ENCODE peak calls at places on chromosomes 12 and 14, in eight cellular contexts. R is stimulated activated naive B cell treated with anti-CD40 and anti-IgM and Interleukin-4, amounts not matched to agents 10 μg/mL and 1 μg/mL and 100 μg/mL, for 72 hours; M is stimulated activated naive CD8-positive, alpha-beta T cell treated with anti-CD3 and anti-CD28 coated beads, Interleukin-15, Interleukin-2, amounts not matched to agents 100 U/mL and 50 U/mL, for 24 hours; W is activated T-cell treated with anti-CD3 and anti-CD28 coated beads, Interleukin-2, amount 50 U/mL, for 4 hours; N is activated CD4-positive, CD25-positive, alpha-beta regulatory T cell treated with anti-CD3 and anti-CD28 coated beads, Interleukin-2, amount 50 U/mL, for 24 hours; G is left cardiac atrium; Y is pancreas; V is stimulated activated memory B cell treated with anti-CD40 and anti-IgM and Interleukin-4, amounts not matched to agents 10 μg/mL and 1 μg/mL and 100 μg/mL, for 72 hours. S is an unnamed sample.

GRCh38 chr14:90274808-90275454 is 18.6 kb downstream of the PSMC1 start:
- ATAC-seq in Y (peak), V (no peak), M (peak), W (peak), N (peak), G (no peak), R (no peak), S (peak)

GRCh38 chr14:101791919-101792572 is 30.5 kb downstream of the PPP2R5C start:
- ATAC-seq in M (peak), G (peak), V (no peak), R (peak), Y (peak), W (peak), N (peak), S (peak)

GRCh38 chr12:51362747-51363342 is 16.4 kb upstream of the CELA1 start:
- ATAC-seq in G (no peak), Y (no peak), V (no peak), N (no peak), R (no peak), W (no peak), M (no peak), S (no peak)

GRCh38 chr12:66741919-66742318 is 63.0 kb upstream of the GRIP1 start:
- ATAC-seq in Y (no peak), M (no peak), N (no peak), R (no peak), V (no peak), G (no peak), W (no peak), S (no peak)

GRCh38 chr14:99952039-99952438 is 113.2 kb upstream of the EVL start:
- ATAC-seq in N (no peak), Y (no peak), G (no peak), M (no peak), V (no peak), W (no peak), R (no peak), S (no peak)

GRCh38 chr12:26176725-26177124 is 18.6 kb upstream of the SSPN start:
- ATAC-seq in Y (no peak), W (no peak), V (no peak), R (no peak), N (no peak), M (no peak), G (no peak), S (no peak)

GRCh38 chr12:75900781-75901254 is 130.8 kb downstream of the PHLDA1 start:
- ATAC-seq in W (no peak), R (no peak), G (no peak), Y (no peak), V (no peak), N (no peak), M (no peak), S (no peak)

GRCh38 chr14:94361682-94362081 is 26.7 kb downstream of the SERPINA1 start:
- ATAC-seq in M (no peak), Y (no peak), W (no peak), V (no peak), G (no peak), R (no peak), N (no peak), S (no peak)

GRCh38 chr14:97762386-97762785 is 965.2 kb downstream of the VRK1 start:
- ATAC-seq in G (no peak), Y (no peak), N (no peak), W (no peak), M (no peak), V (no peak), R (no peak), S (no peak)

GRCh38 chr14:91138511-91139359 is 24.9 kb downstream of the DGLUCY start:
- ATAC-seq in V (no peak), Y (peak), G (no peak), N (peak), R (no peak), M (peak), W (peak), S (peak)

GRCh38 chr14:91873476-91874265 is 6.3 kb upstream of the TC2N start:
- ATAC-seq in V (peak), N (peak), M (peak), W (peak), R (peak), G (peak), Y (peak), S (peak)

GRCh38 chr14:61719344-61720301 is 24.3 kb downstream of the HIF1A start:
- ATAC-seq in M (peak), W (peak), R (peak), Y (no peak), N (peak), G (no peak), V (peak), S (no peak)

GRCh38 chr12:73308079-73308478 is 1035.9 kb downstream of the TRHDE start:
- ATAC-seq in M (no peak), G (no peak), R (no peak), Y (no peak), N (no peak), V (no peak), W (no peak), S (no peak)

GRCh38 chr14:66540038-66540437 is 32.1 kb downstream of the GPHN start:
- ATAC-seq in R (no peak), Y (no peak), W (no peak), N (no peak), V (no peak), G (peak), M (no peak), S (no peak)

GRCh38 chr12:121466800-121467637 is 67.1 kb downstream of the RNF34 start:
- ATAC-seq in G (peak), V (peak), M (peak), N (peak), Y (peak), W (peak), R (peak), S (peak)

GRCh38 chr14:95374262-95374997 is 54.7 kb upstream of the CLMN start:
- ATAC-seq in Y (no peak), G (no peak), M (no peak), N (no peak), V (no peak), R (peak), W (peak), S (no peak)

GRCh38 chr14:80927385-80927989 is 14.1 kb downstream of the CEP128 start:
- ATAC-seq in R (no peak), N (no peak), G (peak), M (no peak), Y (no peak), W (no peak), V (no peak), S (no peak)

GRCh38 chr14:63443988-63444387 is 99.2 kb downstream of the PPP2R5E start:
- ATAC-seq in Y (no peak), V (no peak), G (no peak), R (no peak), W (no peak), N (no peak), M (no peak), S (no peak)

GRCh38 chr12:32493282-32493681 is 93.9 kb downstream of the FGD4 start:
- ATAC-seq in M (no peak), Y (peak), V (peak), W (no peak), G (no peak), R (no peak), N (no peak), S (peak)

GRCh38 chr14:56221392-56222128 is 103.3 kb downstream of the PELI2 start:
- ATAC-seq in W (no peak), Y (no peak), V (no peak), G (no peak), R (no peak), N (no peak), M (no peak), S (no peak)

GRCh38 chr12:28814246-28814645 is 334.8 kb upstream of the FAR2 start:
- ATAC-seq in G (no peak), V (no peak), R (no peak), N (no peak), M (no peak), Y (no peak), W (no peak), S (no peak)

GRCh38 chr14:75978249-75978731 is 3.5 kb downstream of the TGFB3 start:
- ATAC-seq in V (no peak), Y (no peak), N (no peak), G (no peak), R (no peak), W (no peak), M (no peak), S (no peak)

GRCh38 chr12:131773582-131774221 is 54.5 kb upstream of the MMP17 start:
- ATAC-seq in Y (peak), G (no peak), M (no peak), V (peak), R (peak), W (peak), N (peak), S (peak)

GRCh38 chr14:99905121-99905520 is 111.9 kb downstream of the EML1 start:
- ATAC-seq in R (no peak), Y (peak), V (no peak), G (no peak), N (no peak), M (no peak), W (no peak), S (no peak)

GRCh38 chr14:89240414-89240813 is 176.6 kb downstream of the FOXN3 start:
- ATAC-seq in V (no peak), M (no peak), Y (no peak), G (no peak), R (no peak), W (no peak), N (no peak), S (no peak)

GRCh38 chr14:29390046-29390841 is 537.4 kb downstream of the PRKD1 start:
- ATAC-seq in M (no peak), G (no peak), V (no peak), R (no peak), Y (no peak), N (no peak), W (no peak), S (no peak)

GRCh38 chr14:91843437-91843836 is 23.9 kb downstream of the TC2N start:
- ATAC-seq in Y (no peak), M (no peak), N (no peak), V (no peak), R (peak), W (no peak), G (no peak), S (no peak)

GRCh38 chr12:89439946-89440345 is 84.7 kb downstream of the GALNT4 start:
- ATAC-seq in N (no peak), Y (no peak), M (no peak), R (no peak), V (no peak), W (no peak), G (no peak), S (no peak)

GRCh38 chr12:124970647-124971402 is 18.1 kb downstream of the DHX37 start:
- ATAC-seq in N (no peak), V (no peak), M (no peak), W (no peak), R (no peak), G (no peak), Y (no peak), S (no peak)

GRCh38 chr14:74008843-74009499 is 10.1 kb downstream of the ENTPD5 start:
- ATAC-seq in V (no peak), R (no peak), M (no peak), G (no peak), N (no peak), Y (no peak), W (no peak), S (no peak)

GRCh38 chr14:97788846-97789528 is 991.8 kb downstream of the VRK1 start:
- ATAC-seq in V (no peak), M (no peak), N (no peak), R (no peak), G (no peak), Y (no peak), W (no peak), S (no peak)

GRCh38 chr14:52011557-52011956 is 22.2 kb downstream of the RTRAF start:
- ATAC-seq in R (no peak), M (no peak), N (no peak), W (no peak), Y (no peak), G (no peak), V (no peak), S (no peak)

GRCh38 chr12:10952645-10953044 is 13.6 kb upstream of the TAS2R14 start:
- ATAC-seq in M (no peak), R (no peak), W (no peak), Y (no peak), N (no peak), G (peak), V (no peak), S (no peak)

GRCh38 chr12:82896979-82897378 is 210.3 kb downstream of the TMTC2 start:
- ATAC-seq in N (no peak), M (no peak), V (no peak), Y (peak), G (no peak), R (no peak), W (no peak), S (peak)

GRCh38 chr14:76880432-76880831 is 54.2 kb downstream of the LRRC74A start:
- ATAC-seq in G (no peak), N (no peak), R (no peak), W (no peak), M (no peak), Y (no peak), V (no peak), S (no peak)

GRCh38 chr12:120350576-120351350 is 18.2 kb downstream of the MSI1 start:
- ATAC-seq in R (no peak), M (no peak), V (no peak), G (peak), N (no peak), Y (peak), W (no peak), S (no peak)

GRCh38 chr14:82510007-82510406 is 976.4 kb upstream of the SEL1L start:
- ATAC-seq in V (no peak), M (no peak), W (no peak), G (no peak), N (no peak), Y (no peak), R (no peak), S (no peak)